ENCODE peak calls at places on chromosomes 5 and 9, in seven cellular contexts. A, S, M, V, N, Y and E are unnamed samples.

GRCh38 chr5:126695081-126695480 is 81.9 kb upstream of the LMNB1 start:
- DNase-seq in A (no peak), S (peak; percentile 53), M (no peak), V (no peak), N (no peak), Y (no peak), E (no peak)

GRCh38 chr9:9819886-9820285 is 792.9 kb downstream of the PTPRD start:
- DNase-seq in A (no peak), S (no peak), M (no peak), V (no peak), N (no peak), Y (no peak), E (no peak)

GRCh38 chr5:56006600-56006999 is 11.8 kb upstream of the IL6ST start:
- DNase-seq in A (no peak), S (no peak), M (no peak), V (no peak), N (no peak), Y (no peak), E (no peak)

GRCh38 chr9:77871483-77871882 is 160.1 kb downstream of the GNAQ start:
- DNase-seq in A (no peak), S (no peak), M (no peak), V (no peak), N (no peak), Y (no peak), E (no peak)

GRCh38 chr5:135179308-135179980 is 145.4 kb upstream of the PITX1 start:
- DNase-seq in A (peak; percentile 16), S (no peak), M (no peak), V (no peak), N (no peak), Y (no peak), E (peak; percentile 79)

GRCh38 chr9:6667633-6668280 is 22.2 kb upstream of the GLDC start:
- DNase-seq in A (peak; percentile 46), S (peak; percentile 41), M (peak; percentile 49), V (no peak), N (no peak), Y (no peak), E (peak; percentile 74)

GRCh38 chr5:147898875-147899401 is 7.4 kb downstream of the C5orf46 start:
- DNase-seq in A (no peak), S (no peak), M (no peak), V (no peak), N (no peak), Y (no peak), E (no peak)

GRCh38 chr5:126516133-126516532 is 78.9 kb downstream of the ALDH7A1 start:
- DNase-seq in A (no peak), S (peak; percentile 68), M (no peak), V (no peak), N (no peak), Y (no peak), E (no peak)

GRCh38 chr9:27344776-27345175 is 47.8 kb upstream of the EQTN start:
- DNase-seq in A (no peak), S (no peak), M (no peak), V (no peak), N (no peak), Y (no peak), E (no peak)

GRCh38 chr5:119302916-119303897 is 52.6 kb upstream of the TNFAIP8 start:
- DNase-seq in A (no peak), S (peak; percentile 95), M (no peak), V (no peak), N (no peak), Y (peak; percentile 94), E (no peak)

GRCh38 chr5:1027631-1028441 is 19.2 kb downstream of the NKD2 start:
- DNase-seq in A (no peak), S (no peak), M (no peak), V (no peak), N (peak; percentile 36), Y (peak; percentile 65), E (peak; percentile 62)

GRCh38 chr5:115947260-115947659 is 15.0 kb upstream of the LVRN start:
- DNase-seq in A (no peak), S (peak; percentile 84), M (no peak), V (no peak), N (no peak), Y (peak; percentile 39), E (no peak)

GRCh38 chr5:1768283-1769000 is 31.2 kb downstream of the MRPL36 start:
- DNase-seq in A (peak; percentile 25), S (no peak), M (no peak), V (no peak), N (no peak), Y (peak; percentile 77), E (peak; percentile 48)

GRCh38 chr5:132853323-132853722 is 12.9 kb downstream of the GDF9 start:
- DNase-seq in A (no peak), S (no peak), M (no peak), V (peak; percentile 39), N (no peak), Y (no peak), E (no peak)

GRCh38 chr5:33816791-33817190 is 75.0 kb downstream of the ADAMTS12 start:
- DNase-seq in A (no peak), S (no peak), M (no peak), V (no peak), N (no peak), Y (no peak), E (no peak)

GRCh38 chr9:129436751-129437625 is 183.9 kb downstream of the C9orf50 start:
- DNase-seq in A (peak; percentile 85), S (peak; percentile 79), M (peak; percentile 67), V (peak; percentile 85), N (no peak), Y (peak; percentile 92), E (peak; percentile 90)

GRCh38 chr5:6832994-6833393 is 119.8 kb downstream of the TENT4A start:
- DNase-seq in A (no peak), S (peak; percentile 58), M (no peak), V (no peak), N (no peak), Y (no peak), E (no peak)

GRCh38 chr5:174610968-174611367 is 113.4 kb upstream of the MSX2 start:
- DNase-seq in A (no peak), S (peak; percentile 45), M (no peak), V (peak; percentile 43), N (no peak), Y (no peak), E (no peak)

GRCh38 chr5:43780586-43780985 is 177.6 kb downstream of the NNT start:
- DNase-seq in A (no peak), S (peak; percentile 60), M (no peak), V (no peak), N (no peak), Y (peak; percentile 76), E (no peak)

GRCh38 chr5:8729437-8729836 is 816.4 kb downstream of the SEMA5A start:
- DNase-seq in A (no peak), S (peak; percentile 63), M (no peak), V (no peak), N (no peak), Y (peak; percentile 60), E (no peak)

GRCh38 chr9:16267336-16268036 is 603.0 kb downstream of the BNC2 start:
- DNase-seq in A (no peak), S (peak; percentile 55), M (no peak), V (peak; percentile 51), N (no peak), Y (peak; percentile 77), E (no peak)

GRCh38 chr9:97672403-97672802 is 24.7 kb downstream of the XPA start:
- DNase-seq in A (no peak), S (no peak), M (no peak), V (no peak), N (no peak), Y (no peak), E (no peak)

GRCh38 chr9:97670586-97670985 is 26.6 kb downstream of the XPA start:
- DNase-seq in A (no peak), S (no peak), M (no peak), V (no peak), N (no peak), Y (no peak), E (no peak)

GRCh38 chr9:97666907-97667686 is 30.0 kb downstream of the XPA start:
- DNase-seq in A (no peak), S (no peak), M (no peak), V (no peak), N (no peak), Y (no peak), E (no peak)

GRCh38 chr9:97665742-97666141 is 31.4 kb downstream of the XPA start:
- DNase-seq in A (no peak), S (no peak), M (no peak), V (no peak), N (no peak), Y (no peak), E (no peak)

GRCh38 chr9:97668485-97668884 is 28.7 kb downstream of the XPA start:
- DNase-seq in A (no peak), S (no peak), M (no peak), V (no peak), N (no peak), Y (no peak), E (no peak)
- H3K36me3 ChIP-seq in A (peaks cover 16% of the 10 kb centered on the region), S (peaks cover 93% of the 10 kb centered on the region), M (peaks cover 97% of the 10 kb centered on the region), V (peaks cover 85% of the 10 kb centered on the region), N (no peaks in the 10 kb centered on the region), Y (peaks cover 88% of the 10 kb centered on the region), E (peaks cover 53% of the 10 kb centered on the region)

GRCh38 chr5:123414975-123415374 is 8.2 kb downstream of the CEP120 start:
- DNase-seq in A (peak; percentile 13), S (no peak), M (no peak), V (no peak), N (no peak), Y (no peak), E (no peak)
- H3K36me3 ChIP-seq in A (peaks cover 6% of the 10 kb centered on the region), S (peaks cover 13% of the 10 kb centered on the region), M (peaks cover 65% of the 10 kb centered on the region), V (peaks cover 12% of the 10 kb centered on the region), N (no peaks in the 10 kb centered on the region), Y (peaks cover 9% of the 10 kb centered on the region), E (no peaks in the 10 kb centered on the region)

DNA sequence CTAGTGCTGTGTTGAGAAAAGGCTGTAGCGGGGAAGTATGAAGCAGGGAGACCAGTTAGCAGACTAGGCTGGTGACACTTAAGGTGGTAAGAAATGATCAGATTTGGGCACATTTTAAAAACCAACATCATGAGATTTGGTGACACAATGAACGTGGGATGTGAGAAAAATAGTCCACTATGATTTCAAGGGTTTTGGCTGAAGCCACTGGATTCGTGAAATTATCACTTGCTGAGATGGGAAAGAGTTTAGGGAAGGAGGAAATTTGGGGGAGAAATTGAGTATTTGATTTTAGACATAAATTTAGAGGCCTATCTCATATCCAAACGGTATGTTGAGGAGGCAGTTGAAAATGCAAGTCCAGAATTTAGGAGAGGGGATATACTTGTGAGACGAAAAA is 23.1 kb downstream of the SKP2 start:
- DNase-seq in A (no peak), S (no peak), M (no peak), V (no peak), N (no peak), Y (no peak), E (no peak)
- H3K36me3 ChIP-seq in A (peaks cover 41% of the 10 kb centered on the region), S (peaks cover 73% of the 10 kb centered on the region), M (peaks cover 99% of the 10 kb centered on the region), V (peaks cover 11% of the 10 kb centered on the region), N (no peaks in the 10 kb centered on the region), Y (peaks cover 65% of the 10 kb centered on the region), E (peaks cover 13% of the 10 kb centered on the region)

DNA sequence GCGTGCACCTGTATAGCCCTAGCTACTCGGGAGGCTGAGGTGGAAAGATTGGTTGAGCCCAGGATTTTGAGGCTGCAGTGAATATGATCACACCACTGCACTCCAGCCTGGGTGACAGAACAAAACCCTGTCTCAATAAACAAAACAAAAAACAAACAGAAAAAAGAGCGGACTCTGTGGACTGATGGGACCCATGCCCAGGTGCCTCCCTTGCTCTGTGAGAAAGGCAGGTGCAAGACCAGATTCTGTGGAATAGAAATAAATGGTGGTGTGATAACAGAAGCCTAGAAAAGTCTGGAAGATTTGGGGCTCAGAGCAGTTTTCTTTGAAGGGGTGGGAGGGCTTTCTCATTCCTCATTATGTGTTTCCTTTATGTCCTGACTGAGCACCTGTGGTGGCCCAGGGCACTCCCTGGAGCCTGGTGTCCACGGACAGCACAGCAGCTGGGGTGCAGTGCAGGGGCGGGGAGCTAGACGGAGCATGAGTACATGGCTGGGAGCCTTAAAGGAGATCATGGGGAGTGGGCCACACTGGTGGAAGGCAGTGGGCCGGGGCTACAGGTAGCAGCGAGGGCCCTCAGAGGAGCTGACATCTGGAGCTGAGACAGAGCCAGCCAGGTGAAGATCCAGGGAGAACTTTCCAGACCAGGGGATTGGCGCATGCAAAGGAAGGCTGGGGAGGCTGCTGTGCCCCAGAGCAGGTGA is 15.4 kb upstream of the CEL start:
- DNase-seq in A (no peak), S (no peak), M (no peak), V (no peak), N (no peak), Y (peak; percentile 57), E (no peak)
- H3K36me3 ChIP-seq in A (no peaks in the 10 kb centered on the region), S (peaks cover 9% of the 10 kb centered on the region), M (peaks cover 55% of the 10 kb centered on the region), V (peaks cover 71% of the 10 kb centered on the region), N (peaks cover 6% of the 10 kb centered on the region), Y (peaks cover 63% of the 10 kb centered on the region), E (peaks cover 43% of the 10 kb centered on the region)